ENCODE peak calls at places on chromosomes 3 and 15, in six cellular contexts. J is Peyer's patch, R is ascending aorta, Z is DND-41, Y is tibial nerve, B is PC-3. E is an unnamed sample. For H3K9me3, the result is how much of the 10 kb centered on the place peaks cover.

GRCh38 chr3:13025090-13025489 is 48.1 kb downstream of the IQSEC1 start:
- DNase-seq in Y (no peak), Z (no peak), R (peak), B (peak), J (no peak), E (no peak)

GRCh38 chr15:31758126-31758525 is 272.2 kb upstream of the CHRNA7 start:
- DNase-seq in Y (peak), J (no peak), B (peak), R (no peak), Z (no peak), E (no peak)

GRCh38 chr3:189168711-189169110 is 3.1 kb upstream of the TPRG1 start:
- DNase-seq in J (no peak), B (no peak), R (no peak), Z (no peak), Y (no peak), E (no peak)

GRCh38 chr15:64686130-64686735 is 89.2 kb downstream of the RBPMS2 start:
- DNase-seq in Z (peak), Y (no peak), J (no peak), R (no peak), B (peak), E (no peak)

GRCh38 chr15:66815322-66815721 is 113.3 kb downstream of the SMAD6 start:
- DNase-seq in R (no peak), Z (no peak), J (no peak), B (peak), Y (no peak), E (no peak)

GRCh38 chr3:8201011-8201410 is 300.6 kb upstream of the LMCD1 start:
- DNase-seq in J (no peak), Z (no peak), R (no peak), B (no peak), Y (no peak), E (no peak)

GRCh38 chr3:111509308-111509707 is 32.7 kb upstream of the CD96 start:
- DNase-seq in Y (no peak), Z (no peak), R (no peak), J (no peak), B (no peak), E (no peak)

GRCh38 chr3:16992198-16992597 is 107.4 kb downstream of the PLCL2 start:
- DNase-seq in Y (no peak), J (no peak), Z (no peak), R (no peak), B (no peak), E (no peak)

GRCh38 chr15:43440721-43441281 is 52.2 kb downstream of the TP53BP1 start:
- DNase-seq in R (peak), Z (peak), Y (no peak), B (peak), J (no peak), E (no peak)

GRCh38 chr3:56595956-56596355 is 39.0 kb downstream of the CCDC66 start:
- DNase-seq in Y (no peak), R (no peak), B (no peak), Z (no peak), J (no peak), E (no peak)

GRCh38 chr3:86595696-86596095 is 395.3 kb downstream of the VGLL3 start:
- DNase-seq in B (no peak), Z (no peak), J (no peak), R (no peak), Y (no peak), E (no peak)

GRCh38 chr3:69579527-69580165 is 159.6 kb upstream of the MITF start:
- DNase-seq in Y (no peak), J (no peak), R (no peak), Z (no peak), B (no peak), E (no peak)

GRCh38 chr3:12588674-12589054 is 31.8 kb downstream of the MKRN2 start:
- DNase-seq in R (no peak), B (no peak), Z (no peak), Y (no peak), J (no peak), E (no peak)

GRCh38 chr3:186953011-186953487 is 22.7 kb downstream of the ST6GAL1 start:
- DNase-seq in J (no peak), Z (no peak), B (peak), Y (no peak), R (no peak), E (no peak)

GRCh38 chr3:113329757-113330156 is 111.5 kb downstream of the CFAP44 start:
- DNase-seq in Z (no peak), Y (no peak), R (no peak), J (no peak), B (no peak), E (no peak)

GRCh38 chr3:119762876-119763275 is 19.0 kb upstream of the NR1I2 start:
- DNase-seq in J (no peak), R (no peak), Y (no peak), B (no peak), Z (no peak), E (no peak)

GRCh38 chr3:112894258-112894657 is 47.6 kb upstream of the CD200R1L start:
- DNase-seq in Y (no peak), J (no peak), R (no peak), B (peak), Z (no peak), E (no peak)

GRCh38 chr3:29436612-29437313 is 155.9 kb downstream of the RBMS3 start:
- DNase-seq in R (no peak), B (no peak), J (no peak), Z (no peak), Y (no peak), E (no peak)

GRCh38 chr3:38251197-38251596 is 14.4 kb upstream of the SLC22A13 start:
- DNase-seq in Y (no peak), R (no peak), J (no peak), Z (no peak), B (no peak), E (no peak)

GRCh38 chr3:38253704-38254103 is 11.9 kb upstream of the SLC22A13 start:
- DNase-seq in R (no peak), Y (no peak), J (no peak), B (no peak), Z (no peak), E (no peak)

GRCh38 chr3:38254872-38255271 is 10.7 kb upstream of the SLC22A13 start:
- DNase-seq in J (no peak), Z (no peak), Y (no peak), R (no peak), B (no peak), E (no peak)

GRCh38 chr3:38257583-38257982 is 8.0 kb upstream of the SLC22A13 start:
- DNase-seq in Y (no peak), R (no peak), Z (no peak), J (no peak), B (no peak), E (no peak)

GRCh38 chr3:38255627-38256026 is 10.0 kb upstream of the SLC22A13 start:
- DNase-seq in J (no peak), Y (no peak), Z (no peak), B (no peak), R (no peak), E (no peak)
- H3K27ac ChIP-seq in J (no peak), Y (no peak), Z (no peak), B (no peak), R (no peak), E (no peak)

DNA sequence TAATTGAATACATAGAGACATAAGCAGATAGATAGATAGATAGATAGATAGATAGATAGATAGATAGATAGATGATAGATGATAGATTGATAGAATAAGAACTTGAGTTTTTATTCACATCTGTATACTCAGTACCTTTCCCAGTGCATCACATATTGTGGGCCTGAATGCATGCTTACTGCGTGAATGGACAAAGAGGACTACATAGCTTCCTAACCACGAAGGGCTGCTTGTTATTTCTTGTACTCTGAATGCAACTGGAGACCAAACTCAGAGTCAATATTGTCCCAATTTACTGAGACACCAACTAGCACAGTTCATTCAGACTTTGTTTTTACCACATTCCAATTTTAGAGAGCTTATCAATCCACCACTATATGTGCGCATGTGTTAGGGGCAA is 422.9 kb upstream of the GRM7 start:
- DNase-seq in J (no peak), Y (no peak), Z (no peak), R (no peak), B (no peak), E (no peak)
- TF ChIP-seq CTCF in J (no peak), Y (no peak), Z (no peak), R (no peak), B (no peak), E (no peak)

GRCh38 chr15:79918278-79918677 is 21.5 kb upstream of the MTHFS start:
- DNase-seq in J (no peak), Y (no peak), Z (no peak), B (no peak), R (no peak), E (no peak)
- H3K9me3 ChIP-seq in J (under half), Y (under half), Z (under half), B (under half), R (half or more), E (half or more)

GRCh38 chr15:90099868-90100854 is 2.1 kb downstream of the IDH2 start:
- DNase-seq in J (peak), Z (peak), R (peak), B (no peak), Y (peak), E (no peak)

GRCh38 chr15:90099072-90099867 is 3.0 kb downstream of the IDH2 start:
- DNase-seq in J (peak), B (no peak), R (no peak), Y (no peak), Z (peak), E (peak)

GRCh38 chr15:90101969-90102890 is at the start of gene IDH2:
- DNase-seq in J (peak), B (peak), Y (peak), R (peak), Z (peak), E (peak)

GRCh38 chr15:90103669-90104329 is 1.5 kb upstream of the IDH2 start:
- DNase-seq in B (no peak), Z (no peak), Y (no peak), J (no peak), R (no peak), E (no peak)

DNA sequence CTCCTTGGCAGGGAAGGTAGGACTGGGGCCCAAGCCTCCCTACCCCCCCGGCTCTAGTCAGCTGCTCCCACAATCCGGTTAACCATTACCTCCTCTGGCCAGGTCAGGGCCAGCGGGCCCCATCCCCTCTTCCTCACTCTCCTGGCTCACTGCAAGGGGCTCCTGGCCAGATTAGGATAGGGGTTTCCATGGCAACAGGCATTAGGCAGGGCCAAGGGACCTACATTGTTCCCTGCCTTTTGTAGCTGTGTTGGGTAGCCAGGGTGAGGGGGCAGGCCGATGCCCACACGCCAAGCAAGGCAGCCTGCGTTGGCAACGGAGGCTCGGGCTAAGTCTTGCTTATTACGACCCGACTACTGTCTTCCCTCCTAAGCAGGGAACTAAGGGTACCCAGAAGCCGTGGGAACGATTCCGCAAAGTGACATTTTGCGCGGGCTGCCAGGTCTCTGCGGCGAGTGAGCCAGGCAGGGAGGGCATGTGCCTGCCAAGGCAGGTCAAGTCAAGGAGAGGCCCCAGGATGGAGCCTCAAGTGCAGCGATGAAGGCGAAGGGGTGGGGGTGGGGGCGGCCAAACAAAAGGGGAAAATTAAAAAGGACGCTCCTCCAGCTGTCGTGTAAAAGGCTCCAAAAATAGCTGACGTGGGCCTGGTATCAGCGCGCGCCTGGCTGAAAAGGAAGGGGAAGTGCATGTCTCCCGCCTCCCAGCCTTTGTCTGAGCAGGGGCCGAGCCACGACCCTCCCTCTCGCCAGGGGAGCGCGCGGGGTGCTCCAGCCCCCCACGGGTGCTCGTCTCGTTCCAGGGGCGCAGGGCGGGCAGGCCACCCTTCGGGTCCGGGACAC is 919 bp downstream of the IDH2 start:
- DNase-seq in B (no peak), Z (peak), Y (no peak), J (peak), R (peak), E (no peak)
- H3K27ac ChIP-seq in B (peak), Z (peak), Y (peak), J (peak), R (peak), E (peak)

GRCh38 chr3:126659915-126660886 is 5.3 kb upstream of the TXNRD3 start:
- DNase-seq in R (no peak), Z (no peak), B (peak), J (no peak), Y (no peak), E (no peak)
- TF ChIP-seq CTCF in R (no peak), Z (no peak), B (peak), J (no peak), Y (no peak), E (no peak)